ENCODE peak calls at places on chromosome 6, in nine cellular contexts. K is CD8-positive, alpha-beta memory T cell; Z is PC-3; T is heart right ventricle; U is psoas muscle; Y is A549; W is pancreas; X is left ventricle myocardium inferior; A is tibial nerve. G is an unnamed sample.

GRCh38 chr6:111583986-111584385 is 21.7 kb downstream of the TRAF3IP2 start:
- DNase-seq in X (no peak), U (no peak), W (no peak), K (no peak), Y (no peak), T (no peak), Z (no peak), A (no peak), G (no peak)

GRCh38 chr6:136684483-136684882 is 107.8 kb downstream of the MAP3K5 start:
- DNase-seq in U (no peak), K (no peak), Z (no peak), A (no peak), X (peak; percentile 22), Y (no peak), T (no peak), W (no peak), G (no peak)

GRCh38 chr6:14743465-14744211 is 502.2 kb upstream of the JARID2 start:
- DNase-seq in T (no peak), W (no peak), X (peak; percentile 29), Z (peak; percentile 99), A (no peak), K (peak; percentile 8), Y (peak; percentile 94), U (peak; percentile 79), G (no peak)

GRCh38 chr6:99810942-99811633 is 182.9 kb downstream of the MCHR2 start:
- DNase-seq in T (no peak), A (no peak), K (no peak), Y (no peak), U (no peak), W (no peak), X (no peak), Z (no peak), G (no peak)

GRCh38 chr6:37433657-37434271 is 743 bp downstream of the CMTR1 start:
- DNase-seq in W (no peak), K (peak; percentile 5), X (peak; percentile 16), T (no peak), Y (peak; percentile 9), U (no peak), Z (no peak), A (no peak), G (peak; percentile 9)

GRCh38 chr6:157760589-157761330 is 62.3 kb upstream of the SNX9 start:
- DNase-seq in Z (peak; percentile 86), U (no peak), Y (peak; percentile 20), X (no peak), K (no peak), T (no peak), W (no peak), A (no peak), G (no peak)

GRCh38 chr6:145551164-145551563 is 184.2 kb downstream of the EPM2A start:
- DNase-seq in T (no peak), Z (no peak), K (no peak), X (no peak), U (no peak), A (no peak), W (no peak), Y (no peak), G (no peak)

GRCh38 chr6:17589402-17590116 is 10.5 kb upstream of the FAM8A1 start:
- DNase-seq in Y (peak; percentile 72), U (no peak), A (no peak), W (no peak), T (no peak), K (no peak), Z (peak; percentile 93), X (no peak), G (peak; percentile 33)

GRCh38 chr6:142886431-142887170 is 58.4 kb downstream of the HIVEP2 start:
- DNase-seq in A (no peak), W (no peak), U (no peak), X (no peak), Z (peak; percentile 52), Y (peak; percentile 49), K (no peak), T (no peak), G (no peak)

GRCh38 chr6:37956711-37957110 is 137.2 kb downstream of the ZFAND3 start:
- DNase-seq in X (no peak), T (no peak), K (no peak), W (no peak), U (no peak), Y (no peak), A (no peak), Z (no peak), G (no peak)

GRCh38 chr6:54758340-54758739 is 88.2 kb upstream of the FAM83B start:
- DNase-seq in Y (no peak), T (no peak), W (no peak), Z (no peak), K (no peak), X (no peak), U (no peak), A (no peak), G (no peak)

GRCh38 chr6:84618836-84619235 is 145.6 kb downstream of the TBX18 start:
- DNase-seq in Y (no peak), A (no peak), T (no peak), U (no peak), Z (peak; percentile 22), K (no peak), W (no peak), X (no peak), G (no peak)

GRCh38 chr6:12567682-12568081 is 148.9 kb upstream of the PHACTR1 start:
- DNase-seq in U (no peak), Z (no peak), Y (no peak), A (no peak), X (no peak), T (no peak), W (no peak), K (no peak), G (no peak)

GRCh38 chr6:163313981-163314380 is 100.5 kb upstream of the QKI start:
- DNase-seq in Z (no peak), T (no peak), A (no peak), K (no peak), W (no peak), X (no peak), Y (no peak), U (no peak), G (no peak)

GRCh38 chr6:113442040-113442439 is 415.1 kb upstream of the MARCKS start:
- DNase-seq in K (no peak), T (no peak), U (no peak), W (no peak), Z (no peak), Y (no peak), X (no peak), A (no peak), G (no peak)

GRCh38 chr6:162337412-162337811 is 390.2 kb downstream of the PRKN start:
- DNase-seq in Y (no peak), Z (no peak), W (no peak), U (no peak), K (no peak), T (no peak), A (no peak), X (no peak), G (no peak)

GRCh38 chr6:57173056-57173885 is 1.1 kb downstream of the BAG2 start:
- DNase-seq in W (no peak), A (no peak), Y (no peak), X (no peak), T (no peak), Z (peak; percentile 53), U (no peak), K (peak; percentile 5), G (peak; percentile 73)

GRCh38 chr6:11110921-11111768 is at the start of gene ERVFRD-1:
- DNase-seq in U (no peak), Y (no peak), W (no peak), X (no peak), Z (no peak), K (no peak), T (no peak), A (no peak), G (peak; percentile 4)
- H3K4me1 ChIP-seq in U (no peaks in the 10 kb centered on the region), Y (peaks cover 8% of the 10 kb centered on the region), W (no peaks in the 10 kb centered on the region), X (peaks cover 16% of the 10 kb centered on the region), Z (peaks cover 4% of the 10 kb centered on the region), K (peaks cover 7% of the 10 kb centered on the region), T (peaks cover 13% of the 10 kb centered on the region), A (no peaks in the 10 kb centered on the region), G (no peaks in the 10 kb centered on the region)

DNA sequence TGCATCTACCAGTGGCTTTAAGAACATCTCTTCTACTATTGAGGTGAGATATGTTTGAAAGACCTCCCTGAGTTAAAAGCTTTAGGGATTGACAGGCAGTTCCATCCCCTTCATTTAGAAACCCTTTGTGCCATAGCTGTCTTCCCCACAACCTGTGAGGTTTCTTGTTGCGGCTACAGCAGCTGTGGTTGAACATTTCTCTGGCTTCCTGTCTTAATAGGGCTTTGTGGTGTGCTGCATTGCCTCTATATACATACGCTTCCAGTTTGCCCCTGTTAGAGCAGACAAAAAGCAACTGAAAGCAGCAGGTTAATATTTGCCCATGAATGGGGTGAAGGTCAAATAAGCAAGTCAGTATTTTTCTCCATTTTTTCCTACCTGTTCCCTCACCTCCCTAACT is 210.2 kb downstream of the TMEM200A start:
- DNase-seq in T (no peak), A (no peak), K (peak; percentile 20), Y (no peak), U (no peak), Z (no peak), W (no peak), X (no peak), G (peak; percentile 84)
- H3K4me3 ChIP-seq in T (no peak overlapping the region), A (no peak overlapping the region), K (peak overlapping the region; percentile 26), Y (no peak overlapping the region), U (no peak overlapping the region), Z (no peak overlapping the region), W (no peak overlapping the region), X (no peak overlapping the region), G (peak overlapping the region; percentile 58)

GRCh38 chr6:78580923-78581322 is 286.4 kb upstream of the IRAK1BP1 start:
- DNase-seq in W (no peak), K (no peak), Z (no peak), Y (no peak), U (no peak), X (no peak), T (no peak), A (no peak), G (no peak)
- H3K4me1 ChIP-seq in W (no peaks in the 10 kb centered on the region), K (no peaks in the 10 kb centered on the region), Z (no peaks in the 10 kb centered on the region), Y (no peaks in the 10 kb centered on the region), U (no peaks in the 10 kb centered on the region), X (no peaks in the 10 kb centered on the region), T (no peaks in the 10 kb centered on the region), A (no peaks in the 10 kb centered on the region), G (no peaks in the 10 kb centered on the region)

GRCh38 chr6:119523546-119523945 is 174.0 kb upstream of the MAN1A1 start:
- DNase-seq in Y (no peak), T (no peak), W (no peak), Z (no peak), K (no peak), U (no peak), A (no peak), X (no peak), G (no peak)

GRCh38 chr6:119526609-119527605 is 177.3 kb upstream of the MAN1A1 start:
- DNase-seq in Z (no peak), X (no peak), T (no peak), W (no peak), A (no peak), Y (no peak), U (no peak), K (no peak), G (no peak)

GRCh38 chr6:119521251-119521650 is 171.7 kb upstream of the MAN1A1 start:
- DNase-seq in Y (no peak), U (no peak), A (no peak), T (no peak), K (no peak), W (no peak), X (no peak), Z (no peak), G (no peak)

DNA sequence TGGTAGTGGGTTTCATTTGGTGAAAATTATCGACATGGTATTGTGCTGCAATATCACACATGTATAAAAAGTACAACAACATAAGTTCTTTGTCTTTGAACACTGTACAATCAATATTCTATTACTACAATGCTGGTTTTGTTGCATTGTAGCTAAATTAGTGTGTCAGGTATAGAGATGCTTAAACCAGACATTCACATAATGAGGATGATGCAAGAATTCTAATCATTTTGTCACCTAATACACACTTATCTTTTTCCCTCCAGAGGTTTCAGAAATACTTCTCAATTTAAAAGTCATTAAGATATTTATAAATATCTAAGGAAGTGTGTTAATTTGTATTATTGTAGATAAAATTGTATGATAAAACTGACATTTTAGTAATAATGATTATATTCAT is 174.8 kb upstream of the MAN1A1 start:
- DNase-seq in X (no peak), Z (no peak), A (no peak), T (no peak), U (no peak), K (no peak), Y (no peak), W (no peak), G (no peak)
- H3K4me3 ChIP-seq in X (no peak overlapping the region), Z (no peak overlapping the region), A (no peak overlapping the region), T (no peak overlapping the region), U (no peak overlapping the region), K (no peak overlapping the region), Y (no peak overlapping the region), W (no peak overlapping the region), G (no peak overlapping the region)

G was measured in CD4-positive, CD25-positive, alpha-beta regulatory T cell.